ENCODE peak calls at places on chromosomes 4 and X, in eight cellular contexts. R is hepatocyte, S is heart left ventricle, Z is prostate gland, I is esophagus muscularis mucosa, X is mammary epithelial cell, H is heart right ventricle, K is body of pancreas. J is an unnamed sample.

GRCh38 chrX:56738670-56739069 is 9.6 kb downstream of the NBDY start:
- DNase-seq in K (no peak), R (peak; percentile 19), I (no peak), H (no peak), X (peak; percentile 47), Z (no peak), S (no peak), J (no peak)

GRCh38 chr4:171516694-171517093 is 296.5 kb upstream of the GALNTL6 start:
- DNase-seq in S (no peak), H (no peak), I (no peak), X (no peak), R (no peak), Z (no peak), K (no peak), J (no peak)

GRCh38 chr4:128810331-128810870 is 901 bp downstream of the JADE1 start:
- DNase-seq in R (peak; percentile 51), Z (peak; percentile 41), S (peak; percentile 23), X (no peak), H (no peak), I (no peak), K (peak; percentile 60), J (no peak)

GRCh38 chr4:142875117-142875516 is 29.0 kb upstream of the INPP4B start:
- DNase-seq in X (no peak), R (no peak), H (no peak), S (no peak), K (no peak), Z (no peak), I (no peak), J (no peak)

GRCh38 chr4:83599183-83599582 is 63.3 kb downstream of the GPAT3 start:
- DNase-seq in I (no peak), S (no peak), H (no peak), X (peak; percentile 58), Z (no peak), R (no peak), K (no peak), J (no peak)

GRCh38 chr4:152243890-152244595 is 291.8 kb downstream of the FBXW7 start:
- DNase-seq in K (no peak), I (peak; percentile 89), S (peak; percentile 71), X (no peak), R (no peak), Z (no peak), H (no peak), J (no peak)

GRCh38 chrX:119870626-119871131 is 854 bp downstream of the RNF113A start:
- DNase-seq in Z (peak; percentile 8), I (no peak), K (no peak), H (no peak), S (no peak), R (peak; percentile 34), X (peak; percentile 3), J (no peak)

GRCh38 chrX:17441965-17442364 is 67.0 kb downstream of the NHS start:
- DNase-seq in I (no peak), X (peak; percentile 85), K (no peak), R (no peak), Z (no peak), S (no peak), H (no peak), J (no peak)

GRCh38 chr4:82798168-82799005 is at the start of gene SCD5:
- DNase-seq in S (peak; percentile 66), I (no peak), R (peak; percentile 80), X (peak; percentile 86), Z (peak; percentile 68), K (peak; percentile 69), H (peak; percentile 75), J (peak; percentile 9)

GRCh38 chr4:88846232-88846790 is 148.7 kb upstream of the NAP1L5 start:
- DNase-seq in S (no peak), I (no peak), Z (no peak), H (no peak), K (no peak), X (peak; percentile 9), R (no peak), J (no peak)

GRCh38 chrX:101564651-101565050 is 14.3 kb downstream of the ARMCX1 start:
- DNase-seq in R (no peak), Z (no peak), H (no peak), X (no peak), S (no peak), I (no peak), K (no peak), J (no peak)

GRCh38 chrX:69117876-69118526 is 47.3 kb downstream of the PJA1 start:
- DNase-seq in S (no peak), K (no peak), X (no peak), Z (no peak), H (no peak), R (no peak), I (no peak), J (no peak)

GRCh38 chr4:188971125-188971524 is 831.9 kb downstream of the TRIML1 start:
- DNase-seq in H (no peak), Z (no peak), X (peak; percentile 35), I (no peak), K (no peak), S (no peak), R (no peak), J (no peak)

GRCh38 chr4:152168960-152169616 is 366.8 kb downstream of the FBXW7 start:
- DNase-seq in Z (no peak), K (no peak), H (no peak), S (no peak), R (no peak), I (no peak), X (no peak), J (no peak)

GRCh38 chr4:139176299-139177048 is 544 bp downstream of the ELF2 start:
- DNase-seq in K (peak; percentile 81), X (peak; percentile 71), S (peak; percentile 91), R (peak; percentile 91), I (peak; percentile 95), Z (peak; percentile 80), H (peak; percentile 87), J (peak; percentile 74)

GRCh38 chrX:9902651-9903050 is 64.5 kb upstream of the CLDN34 start:
- DNase-seq in X (peak; percentile 56), H (no peak), S (no peak), I (no peak), K (no peak), R (no peak), Z (peak; percentile 40), J (no peak)

GRCh38 chrX:18617351-18617750 is 54.6 kb downstream of the RS1 start:
- DNase-seq in I (no peak), S (no peak), R (peak; percentile 65), H (no peak), X (peak; percentile 77), Z (no peak), K (peak; percentile 31), J (no peak)

GRCh38 chr4:173125216-173125812 is 43.3 kb upstream of the GALNT7 start:
- DNase-seq in X (no peak), Z (no peak), H (no peak), I (no peak), S (no peak), K (no peak), R (no peak), J (no peak)

GRCh38 chrX:427812-428725 is 41.4 kb upstream of the PPP2R3B start:
- DNase-seq in S (no peak), K (no peak), X (no peak), I (no peak), Z (no peak), R (peak; percentile 67), H (no peak), J (no peak)

GRCh38 chrX:5236096-5236495 is 992.6 kb downstream of the NLGN4X start:
- DNase-seq in S (no peak), X (peak; percentile 6), Z (no peak), K (no peak), I (no peak), H (no peak), R (peak; percentile 12), J (no peak)
- TF ChIP-seq CTCF in S (no peak), X (no peak), Z (no peak), K (no peak), I (no peak), H (no peak), R (no peak), J (no peak)

GRCh38 chr4:183408791-183409190 is 35.6 kb upstream of the CDKN2AIP start:
- DNase-seq in X (no peak), Z (peak; percentile 49), I (no peak), S (no peak), R (peak; percentile 64), H (no peak), K (no peak), J (no peak)
- H3K27ac ChIP-seq in X (no peak overlapping the region), Z (no peak overlapping the region), I (no peak overlapping the region), S (no peak overlapping the region), R (peak overlapping the region; percentile 79), H (no peak overlapping the region), K (no peak overlapping the region), J (no peak overlapping the region)

DNA sequence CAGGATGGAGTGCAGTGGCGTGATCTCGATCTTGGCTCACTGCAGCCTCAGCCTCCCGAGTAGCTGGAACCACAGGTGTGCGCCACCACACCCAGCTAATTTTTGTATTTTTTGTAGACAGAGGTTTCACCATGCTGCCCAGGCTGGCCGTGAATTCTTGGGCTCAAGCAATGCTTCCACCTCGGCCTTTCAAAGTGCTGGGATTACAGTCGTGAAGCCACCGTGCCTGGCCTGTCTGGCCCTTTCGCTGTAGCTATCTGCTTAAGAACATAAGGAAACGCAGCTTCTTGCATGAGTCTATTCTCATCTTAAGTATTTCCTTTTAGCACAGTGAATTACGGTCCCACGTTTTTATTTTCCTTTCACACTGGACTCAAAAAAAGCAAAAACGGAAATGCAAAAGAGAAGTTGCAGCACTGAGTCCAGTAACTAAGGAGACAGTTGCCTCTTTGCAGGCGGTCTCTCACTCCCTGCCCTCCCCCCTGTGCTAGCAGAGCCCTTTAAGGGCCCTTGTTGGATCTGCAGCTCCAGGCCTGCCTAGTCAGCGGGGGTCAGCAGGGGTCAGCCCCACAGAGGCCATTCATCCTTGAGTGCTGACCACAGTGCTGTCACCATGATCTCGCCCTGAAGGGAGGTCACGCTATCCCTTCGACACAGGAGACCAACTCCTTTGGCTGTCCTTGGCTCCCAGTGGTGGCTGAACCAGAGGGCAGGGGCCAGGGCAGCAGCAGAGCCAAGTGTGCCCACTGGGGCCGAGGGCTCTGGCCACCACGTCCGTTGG is 21.8 kb upstream of the TBC1D14 start:
- DNase-seq in I (no peak), R (no peak), K (no peak), X (no peak), Z (no peak), H (peak; percentile 64), S (peak; percentile 51), J (no peak)
- H3K4me1 ChIP-seq in I (peaks cover 27% of the 10 kb centered on the region), R (peaks cover 13% of the 10 kb centered on the region), K (peaks cover 21% of the 10 kb centered on the region), X (peaks cover 15% of the 10 kb centered on the region), Z (no peaks in the 10 kb centered on the region), H (peaks cover 42% of the 10 kb centered on the region), S (peaks cover 45% of the 10 kb centered on the region), J (peaks cover 10% of the 10 kb centered on the region)

GRCh38 chr4:30386266-30386895 is 333.8 kb upstream of the PCDH7 start:
- DNase-seq in I (no peak), K (no peak), H (no peak), R (no peak), Z (no peak), X (peak; percentile 19), S (no peak), J (no peak)

GRCh38 chr4:30385650-30386049 is 334.5 kb upstream of the PCDH7 start:
- DNase-seq in I (no peak), H (no peak), K (no peak), S (no peak), R (no peak), Z (no peak), X (no peak), J (no peak)

DNA sequence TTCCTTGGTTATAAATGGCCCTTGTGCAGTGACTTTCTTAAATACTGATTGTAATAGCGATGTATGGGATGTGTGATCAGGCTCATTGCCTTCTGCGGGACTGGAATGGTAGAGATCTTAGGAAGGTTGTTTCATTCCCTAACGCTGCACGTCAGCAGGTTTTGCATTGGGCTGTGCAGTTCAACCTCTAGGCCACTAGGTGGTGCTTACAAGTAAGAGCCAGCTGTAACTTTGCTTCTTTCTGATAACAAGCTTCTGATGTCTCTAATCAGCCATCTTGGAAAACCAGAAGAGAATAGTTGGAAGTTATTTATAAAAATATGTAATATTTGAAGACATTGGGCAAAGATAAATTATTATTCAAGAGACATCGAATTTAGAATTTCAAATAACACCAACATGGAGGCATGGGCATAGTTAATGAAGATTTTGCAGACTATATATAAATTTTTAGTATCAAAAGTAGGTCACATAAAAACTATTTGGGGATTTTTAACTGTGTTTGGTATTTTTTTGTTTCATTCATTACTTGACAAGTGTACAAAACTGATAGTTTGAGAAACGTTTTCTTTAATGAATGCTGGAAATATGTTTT is 339.7 kb upstream of the PCDH7 start:
- DNase-seq in S (no peak), R (peak; percentile 83), Z (peak; percentile 17), I (no peak), X (peak; percentile 40), H (no peak), K (peak; percentile 50), J (no peak)
- TF ChIP-seq CTCF in S (peak; percentile 26), R (peak; percentile 78), Z (no peak), I (peak; percentile 71), X (peak; percentile 89), H (peak; percentile 58), K (peak; percentile 59), J (peak; percentile 16)